ENCODE peak calls at places on chromosomes 16 and 17, in seven cellular contexts. One of them, this sample, is unnamed.

GRCh38 chr16:53865492-53865863 is 161.5 kb downstream of the FTO start:
- DNase-seq in NCI-H1417 treated with DMSO at 0.1 percent for 48 hours: no peak
- DNase-seq in activated CD8-positive, alpha-beta T cell treated with anti-CD3 and anti-CD28 coated beads for 36 hours: no peak
- DNase-seq in tibial nerve: no peak
- DNase-seq in stromal cell of bone marrow: no peak
- DNase-seq in activated CD4-positive, alpha-beta T cell treated with anti-CD3 and anti-CD28 coated beads, Interleukin-2, amount 50 U/mL, for 1 hour: no peak
- DNase-seq in OCI-M1: peak
- DNase-seq in this sample: no peak

GRCh38 chr16:26196310-26196709 is 504.6 kb downstream of the HS3ST4 start:
- DNase-seq in NCI-H1417 treated with DMSO at 0.1 percent for 48 hours: no peak
- DNase-seq in activated CD8-positive, alpha-beta T cell treated with anti-CD3 and anti-CD28 coated beads for 36 hours: no peak
- DNase-seq in tibial nerve: no peak
- DNase-seq in stromal cell of bone marrow: no peak
- DNase-seq in activated CD4-positive, alpha-beta T cell treated with anti-CD3 and anti-CD28 coated beads, Interleukin-2, amount 50 U/mL, for 1 hour: no peak
- DNase-seq in OCI-M1: no peak
- DNase-seq in this sample: no peak

GRCh38 chr17:57672205-57672632 is 72.9 kb downstream of the CCDC182 start:
- DNase-seq in NCI-H1417 treated with DMSO at 0.1 percent for 48 hours: no peak
- DNase-seq in activated CD8-positive, alpha-beta T cell treated with anti-CD3 and anti-CD28 coated beads for 36 hours: peak
- DNase-seq in tibial nerve: no peak
- DNase-seq in stromal cell of bone marrow: peak
- DNase-seq in activated CD4-positive, alpha-beta T cell treated with anti-CD3 and anti-CD28 coated beads, Interleukin-2, amount 50 U/mL, for 1 hour: no peak
- DNase-seq in OCI-M1: no peak
- DNase-seq in this sample: peak

GRCh38 chr17:17051791-17052461 is 9.7 kb downstream of the MPRIP start:
- DNase-seq in NCI-H1417 treated with DMSO at 0.1 percent for 48 hours: no peak
- DNase-seq in activated CD8-positive, alpha-beta T cell treated with anti-CD3 and anti-CD28 coated beads for 36 hours: peak
- DNase-seq in tibial nerve: no peak
- DNase-seq in stromal cell of bone marrow: no peak
- DNase-seq in activated CD4-positive, alpha-beta T cell treated with anti-CD3 and anti-CD28 coated beads, Interleukin-2, amount 50 U/mL, for 1 hour: no peak
- DNase-seq in OCI-M1: no peak
- DNase-seq in this sample: no peak

GRCh38 chr17:80813318-80813717 is 178.3 kb upstream of the CHMP6 start:
- DNase-seq in NCI-H1417 treated with DMSO at 0.1 percent for 48 hours: no peak
- DNase-seq in activated CD8-positive, alpha-beta T cell treated with anti-CD3 and anti-CD28 coated beads for 36 hours: no peak
- DNase-seq in tibial nerve: no peak
- DNase-seq in stromal cell of bone marrow: no peak
- DNase-seq in activated CD4-positive, alpha-beta T cell treated with anti-CD3 and anti-CD28 coated beads, Interleukin-2, amount 50 U/mL, for 1 hour: no peak
- DNase-seq in OCI-M1: no peak
- DNase-seq in this sample: no peak

GRCh38 chr17:3802461-3803307 is 1.7 kb upstream of the ITGAE start:
- DNase-seq in NCI-H1417 treated with DMSO at 0.1 percent for 48 hours: no peak
- DNase-seq in activated CD8-positive, alpha-beta T cell treated with anti-CD3 and anti-CD28 coated beads for 36 hours: no peak
- DNase-seq in tibial nerve: no peak
- DNase-seq in stromal cell of bone marrow: peak
- DNase-seq in activated CD4-positive, alpha-beta T cell treated with anti-CD3 and anti-CD28 coated beads, Interleukin-2, amount 50 U/mL, for 1 hour: no peak
- DNase-seq in OCI-M1: no peak
- DNase-seq in this sample: no peak

GRCh38 chr16:30724641-30725464 is 23.4 kb upstream of the PHKG2 start:
- DNase-seq in NCI-H1417 treated with DMSO at 0.1 percent for 48 hours: no peak
- DNase-seq in activated CD8-positive, alpha-beta T cell treated with anti-CD3 and anti-CD28 coated beads for 36 hours: no peak
- DNase-seq in tibial nerve: no peak
- DNase-seq in stromal cell of bone marrow: no peak
- DNase-seq in activated CD4-positive, alpha-beta T cell treated with anti-CD3 and anti-CD28 coated beads, Interleukin-2, amount 50 U/mL, for 1 hour: no peak
- DNase-seq in OCI-M1: peak
- DNase-seq in this sample: no peak

GRCh38 chr17:31830971-31831755 is 27.9 kb downstream of the COPRS start:
- DNase-seq in NCI-H1417 treated with DMSO at 0.1 percent for 48 hours: no peak
- DNase-seq in activated CD8-positive, alpha-beta T cell treated with anti-CD3 and anti-CD28 coated beads for 36 hours: no peak
- DNase-seq in tibial nerve: no peak
- DNase-seq in stromal cell of bone marrow: no peak
- DNase-seq in activated CD4-positive, alpha-beta T cell treated with anti-CD3 and anti-CD28 coated beads, Interleukin-2, amount 50 U/mL, for 1 hour: no peak
- DNase-seq in OCI-M1: peak
- DNase-seq in this sample: no peak

GRCh38 chr17:36525888-36526287 is 8.8 kb downstream of the MYO19 start:
- DNase-seq in NCI-H1417 treated with DMSO at 0.1 percent for 48 hours: no peak
- DNase-seq in activated CD8-positive, alpha-beta T cell treated with anti-CD3 and anti-CD28 coated beads for 36 hours: no peak
- DNase-seq in tibial nerve: no peak
- DNase-seq in stromal cell of bone marrow: no peak
- DNase-seq in activated CD4-positive, alpha-beta T cell treated with anti-CD3 and anti-CD28 coated beads, Interleukin-2, amount 50 U/mL, for 1 hour: no peak
- DNase-seq in OCI-M1: no peak
- DNase-seq in this sample: peak

GRCh38 chr17:81195941-81196495 is 26.7 kb downstream of the CEP131 start:
- DNase-seq in NCI-H1417 treated with DMSO at 0.1 percent for 48 hours: no peak
- DNase-seq in activated CD8-positive, alpha-beta T cell treated with anti-CD3 and anti-CD28 coated beads for 36 hours: no peak
- DNase-seq in tibial nerve: no peak
- DNase-seq in stromal cell of bone marrow: no peak
- DNase-seq in activated CD4-positive, alpha-beta T cell treated with anti-CD3 and anti-CD28 coated beads, Interleukin-2, amount 50 U/mL, for 1 hour: no peak
- DNase-seq in OCI-M1: no peak
- DNase-seq in this sample: no peak

GRCh38 chr17:78131172-78132085 is 858 bp downstream of the TMC8 start:
- DNase-seq in NCI-H1417 treated with DMSO at 0.1 percent for 48 hours: no peak
- DNase-seq in activated CD8-positive, alpha-beta T cell treated with anti-CD3 and anti-CD28 coated beads for 36 hours: peak
- DNase-seq in tibial nerve: no peak
- DNase-seq in stromal cell of bone marrow: no peak
- DNase-seq in activated CD4-positive, alpha-beta T cell treated with anti-CD3 and anti-CD28 coated beads, Interleukin-2, amount 50 U/mL, for 1 hour: no peak
- DNase-seq in OCI-M1: no peak
- DNase-seq in this sample: peak

GRCh38 chr17:2906907-2907306 is 110.7 kb downstream of the RAP1GAP2 start:
- DNase-seq in NCI-H1417 treated with DMSO at 0.1 percent for 48 hours: no peak
- DNase-seq in activated CD8-positive, alpha-beta T cell treated with anti-CD3 and anti-CD28 coated beads for 36 hours: peak
- DNase-seq in tibial nerve: no peak
- DNase-seq in stromal cell of bone marrow: no peak
- DNase-seq in activated CD4-positive, alpha-beta T cell treated with anti-CD3 and anti-CD28 coated beads, Interleukin-2, amount 50 U/mL, for 1 hour: no peak
- DNase-seq in OCI-M1: no peak
- DNase-seq in this sample: no peak

GRCh38 chr16:89001117-89002027 is 24.4 kb upstream of the CBFA2T3 start:
- DNase-seq in NCI-H1417 treated with DMSO at 0.1 percent for 48 hours: no peak
- DNase-seq in activated CD8-positive, alpha-beta T cell treated with anti-CD3 and anti-CD28 coated beads for 36 hours: no peak
- DNase-seq in tibial nerve: no peak
- DNase-seq in stromal cell of bone marrow: no peak
- DNase-seq in activated CD4-positive, alpha-beta T cell treated with anti-CD3 and anti-CD28 coated beads, Interleukin-2, amount 50 U/mL, for 1 hour: no peak
- DNase-seq in OCI-M1: no peak
- DNase-seq in this sample: no peak

GRCh38 chr17:71985111-71986039 is 135.4 kb upstream of the SOX9 start:
- DNase-seq in NCI-H1417 treated with DMSO at 0.1 percent for 48 hours: no peak
- DNase-seq in activated CD8-positive, alpha-beta T cell treated with anti-CD3 and anti-CD28 coated beads for 36 hours: no peak
- DNase-seq in tibial nerve: no peak
- DNase-seq in stromal cell of bone marrow: no peak
- DNase-seq in activated CD4-positive, alpha-beta T cell treated with anti-CD3 and anti-CD28 coated beads, Interleukin-2, amount 50 U/mL, for 1 hour: no peak
- DNase-seq in OCI-M1: no peak
- DNase-seq in this sample: no peak

GRCh38 chr16:88888778-88889387 is 22.4 kb upstream of the PABPN1L start:
- DNase-seq in NCI-H1417 treated with DMSO at 0.1 percent for 48 hours: no peak
- DNase-seq in activated CD8-positive, alpha-beta T cell treated with anti-CD3 and anti-CD28 coated beads for 36 hours: no peak
- DNase-seq in tibial nerve: peak
- DNase-seq in stromal cell of bone marrow: no peak
- DNase-seq in activated CD4-positive, alpha-beta T cell treated with anti-CD3 and anti-CD28 coated beads, Interleukin-2, amount 50 U/mL, for 1 hour: no peak
- DNase-seq in OCI-M1: peak
- DNase-seq in this sample: peak

GRCh38 chr16:1632638-1632970 is 20.4 kb downstream of the CRAMP1 start:
- DNase-seq in NCI-H1417 treated with DMSO at 0.1 percent for 48 hours: no peak
- DNase-seq in activated CD8-positive, alpha-beta T cell treated with anti-CD3 and anti-CD28 coated beads for 36 hours: no peak
- DNase-seq in tibial nerve: no peak
- DNase-seq in stromal cell of bone marrow: no peak
- DNase-seq in activated CD4-positive, alpha-beta T cell treated with anti-CD3 and anti-CD28 coated beads, Interleukin-2, amount 50 U/mL, for 1 hour: no peak
- DNase-seq in OCI-M1: no peak
- DNase-seq in this sample: no peak

GRCh38 chr17:69501591-69502468 is 87.3 kb downstream of the MAP2K6 start:
- DNase-seq in NCI-H1417 treated with DMSO at 0.1 percent for 48 hours: no peak
- DNase-seq in activated CD8-positive, alpha-beta T cell treated with anti-CD3 and anti-CD28 coated beads for 36 hours: peak
- DNase-seq in tibial nerve: no peak
- DNase-seq in stromal cell of bone marrow: peak
- DNase-seq in activated CD4-positive, alpha-beta T cell treated with anti-CD3 and anti-CD28 coated beads, Interleukin-2, amount 50 U/mL, for 1 hour: no peak
- DNase-seq in OCI-M1: no peak
- DNase-seq in this sample: no peak

GRCh38 chr17:31327534-31328526 is 6.4 kb upstream of the EVI2A start:
- DNase-seq in NCI-H1417 treated with DMSO at 0.1 percent for 48 hours: no peak
- DNase-seq in activated CD8-positive, alpha-beta T cell treated with anti-CD3 and anti-CD28 coated beads for 36 hours: no peak
- DNase-seq in tibial nerve: no peak
- DNase-seq in stromal cell of bone marrow: peak
- DNase-seq in activated CD4-positive, alpha-beta T cell treated with anti-CD3 and anti-CD28 coated beads, Interleukin-2, amount 50 U/mL, for 1 hour: no peak
- DNase-seq in OCI-M1: no peak
- DNase-seq in this sample: no peak

GRCh38 chr16:3530371-3530914 is 29.6 kb downstream of the CLUAP1 start:
- DNase-seq in NCI-H1417 treated with DMSO at 0.1 percent for 48 hours: no peak
- DNase-seq in activated CD8-positive, alpha-beta T cell treated with anti-CD3 and anti-CD28 coated beads for 36 hours: no peak
- DNase-seq in tibial nerve: no peak
- DNase-seq in stromal cell of bone marrow: no peak
- DNase-seq in activated CD4-positive, alpha-beta T cell treated with anti-CD3 and anti-CD28 coated beads, Interleukin-2, amount 50 U/mL, for 1 hour: no peak
- DNase-seq in OCI-M1: no peak
- DNase-seq in this sample: no peak

This sample was measured in DND-41.